ENCODE peak calls at places on chromosomes 3 and 15, in nine cellular contexts. L is GM23338, U is left ventricle myocardium inferior, I is Karpas-422, C is adrenal gland, D is cardiac muscle cell, R is HAP-1, A is keratinocyte, E is tibial artery. O is an unnamed sample.

GRCh38 chr3:188241072-188241471 is 87.1 kb downstream of the LPP start:
- DNase-seq in R (no peak), E (peak; percentile 74), L (no peak), D (no peak), U (peak; percentile 36), I (peak; percentile 85), C (peak; percentile 73), A (no peak), O (no peak)

GRCh38 chr3:172142074-172143059 is 103.0 kb downstream of the FNDC3B start:
- DNase-seq in E (no peak), C (no peak), R (peak; percentile 33), U (no peak), L (no peak), I (peak; percentile 69), A (no peak), D (peak; percentile 74), O (no peak)

GRCh38 chr3:128330301-128330845 is 136.3 kb downstream of the DNAJB8 start:
- DNase-seq in A (no peak), U (no peak), R (no peak), E (peak; percentile 40), L (no peak), D (no peak), I (no peak), C (no peak), O (no peak)

GRCh38 chr3:42809202-42809601 is at the start of gene ACKR2:
- DNase-seq in I (no peak), R (no peak), D (no peak), A (no peak), U (no peak), E (no peak), C (no peak), L (no peak), O (no peak)

GRCh38 chr3:128178782-128179473 is 25.6 kb downstream of the EEFSEC start:
- DNase-seq in L (no peak), I (no peak), E (no peak), U (no peak), A (no peak), C (no peak), D (peak; percentile 19), R (no peak), O (no peak)

GRCh38 chr3:52534281-52535183 is 875 bp upstream of the NT5DC2 start:
- DNase-seq in E (peak; percentile 75), D (peak; percentile 41), A (no peak), C (peak; percentile 84), I (no peak), U (no peak), L (peak; percentile 64), R (no peak), O (no peak)

GRCh38 chr3:85298032-85298431 is 339.2 kb downstream of the CADM2 start:
- DNase-seq in A (no peak), C (no peak), L (no peak), R (no peak), U (no peak), E (no peak), D (no peak), I (no peak), O (no peak)

GRCh38 chr3:40055956-40056355 is 246.5 kb downstream of the MYRIP start:
- DNase-seq in R (no peak), I (no peak), U (no peak), L (no peak), E (no peak), A (no peak), C (no peak), D (no peak), O (no peak)

GRCh38 chr3:189282189-189282588 is 110.4 kb downstream of the TPRG1 start:
- DNase-seq in C (no peak), R (no peak), A (no peak), U (no peak), I (no peak), D (no peak), E (no peak), L (no peak), O (no peak)

GRCh38 chr3:61537366-61537765 is 24.0 kb upstream of the PTPRG start:
- DNase-seq in I (no peak), E (no peak), C (no peak), R (no peak), D (peak; percentile 74), L (peak; percentile 74), A (no peak), U (no peak), O (no peak)

GRCh38 chr15:101795455-101795854 is 7.9 kb upstream of the OR4F6 start:
- DNase-seq in E (no peak), L (no peak), I (no peak), A (no peak), R (no peak), U (no peak), C (no peak), D (peak; percentile 10), O (no peak)

GRCh38 chr3:152388631-152389030 is 119.9 kb downstream of the MBNL1 start:
- DNase-seq in D (no peak), A (no peak), E (no peak), U (no peak), R (no peak), L (no peak), I (no peak), C (no peak), O (no peak)
- H3K4me1 ChIP-seq in D (peaks cover 27% of the 10 kb centered on the region), A (peaks cover 17% of the 10 kb centered on the region), E (peaks cover 76% of the 10 kb centered on the region), U (peaks cover 99% of the 10 kb centered on the region), R (peaks cover 55% of the 10 kb centered on the region), L (peaks cover 55% of the 10 kb centered on the region), I (peaks cover 64% of the 10 kb centered on the region), C (peaks cover 15% of the 10 kb centered on the region), O (peaks cover 88% of the 10 kb centered on the region)

DNA sequence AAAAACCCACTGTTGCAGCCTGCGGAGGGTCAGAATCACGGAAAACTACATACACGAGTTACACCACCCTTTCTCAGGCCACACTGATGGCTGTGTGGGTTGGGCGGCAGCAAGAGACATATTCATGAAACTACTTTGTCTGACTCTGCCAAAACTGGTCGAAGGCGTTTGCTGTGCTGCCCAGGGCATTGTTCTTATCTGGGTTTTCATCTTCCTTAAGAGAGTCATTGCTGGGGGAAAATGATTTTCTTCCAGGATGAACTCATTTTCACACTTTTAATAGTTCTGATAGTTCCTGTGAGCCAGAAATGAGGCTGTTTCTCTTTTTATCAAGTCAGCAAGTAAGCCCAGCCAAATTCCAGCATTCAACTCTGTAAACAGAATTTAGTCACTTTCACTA is 47.6 kb downstream of the TRIM71 start:
- DNase-seq in U (no peak), D (peak; percentile 37), E (no peak), I (no peak), A (peak; percentile 15), L (no peak), R (no peak), C (no peak), O (no peak)
- H3K4me3 ChIP-seq in U (no peak overlapping the region), D (no peak overlapping the region), E (no peak overlapping the region), I (no peak overlapping the region), A (no peak overlapping the region), L (no peak overlapping the region), R (no peak overlapping the region), C (no peak overlapping the region), O (no peak overlapping the region)

GRCh38 chr15:81285461-81285860 is 38.5 kb downstream of the STARD5 start:
- DNase-seq in L (no peak), A (no peak), I (no peak), C (peak; percentile 23), D (no peak), E (peak; percentile 28), R (no peak), U (no peak), O (no peak)

GRCh38 chr15:81284256-81285031 is 39.5 kb downstream of the STARD5 start:
- DNase-seq in I (no peak), A (no peak), U (no peak), L (no peak), D (no peak), C (peak; percentile 23), E (peak; percentile 34), R (no peak), O (no peak)

GRCh38 chr15:81288616-81289015 is 35.3 kb downstream of the STARD5 start:
- DNase-seq in I (no peak), U (no peak), D (no peak), A (no peak), E (no peak), R (no peak), L (no peak), C (no peak), O (no peak)

GRCh38 chr15:81289910-81290309 is 34.0 kb downstream of the STARD5 start:
- DNase-seq in A (no peak), L (no peak), E (no peak), C (no peak), R (no peak), D (no peak), U (no peak), I (no peak), O (no peak)

GRCh38 chr15:81288040-81288439 is 35.9 kb downstream of the STARD5 start:
- DNase-seq in C (no peak), A (no peak), I (no peak), R (no peak), D (no peak), L (no peak), E (peak; percentile 7), U (no peak), O (no peak)
- H3K4me1 ChIP-seq in C (no peaks in the 10 kb centered on the region), A (no peaks in the 10 kb centered on the region), I (peaks cover 13% of the 10 kb centered on the region), R (no peaks in the 10 kb centered on the region), D (no peaks in the 10 kb centered on the region), L (no peaks in the 10 kb centered on the region), E (no peaks in the 10 kb centered on the region), U (peaks cover 7% of the 10 kb centered on the region), O (peaks cover 88% of the 10 kb centered on the region)

DNA sequence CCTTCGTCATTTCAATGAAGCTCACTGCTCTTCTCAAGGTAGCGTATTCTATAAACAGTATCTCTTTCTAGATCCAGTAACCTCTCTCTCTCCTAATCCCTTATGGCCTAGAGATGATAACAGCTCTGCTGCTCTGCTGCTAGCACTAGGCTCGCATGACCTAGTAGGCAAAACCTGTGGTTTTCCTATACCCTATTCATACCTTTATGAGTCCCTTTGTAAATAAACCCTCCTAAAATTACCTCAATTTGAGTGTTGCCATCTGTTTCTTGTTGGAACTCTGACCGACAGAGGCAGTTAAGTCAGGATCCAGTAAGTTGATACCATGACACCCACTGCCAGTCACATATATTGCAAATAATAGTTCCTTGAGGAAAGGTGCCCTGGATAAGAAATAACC is 7.3 kb downstream of the CCDC14 start:
- DNase-seq in A (no peak), U (no peak), E (no peak), L (no peak), R (no peak), D (no peak), I (peak; percentile 66), C (no peak), O (no peak)
- H3K4me3 ChIP-seq in A (no peak overlapping the region), U (no peak overlapping the region), E (no peak overlapping the region), L (no peak overlapping the region), R (no peak overlapping the region), D (no peak overlapping the region), I (peak overlapping the region; percentile 11), C (no peak overlapping the region), O (no peak overlapping the region)